ENCODE peak calls at places on chromosomes 6 and 20, in six cellular contexts. One of them, this sample, is unnamed.

GRCh38 chr20:50189681-50190250 is 864 bp upstream of the CEBPB start:
- DNase-seq in foreskin keratinocyte: no peak
- DNase-seq in GM03348: no peak
- DNase-seq in T-cell: no peak
- DNase-seq in choroid plexus epithelial cell: peak
- DNase-seq in activated CD4-positive, alpha-beta T cell treated with anti-CD3 and anti-CD28 coated beads for 36 hours: peak
- DNase-seq in this sample: no peak

GRCh38 chr20:8780926-8781325 is 288.0 kb upstream of the PLCB4 start:
- DNase-seq in foreskin keratinocyte: no peak
- DNase-seq in GM03348: no peak
- DNase-seq in T-cell: no peak
- DNase-seq in choroid plexus epithelial cell: no peak
- DNase-seq in activated CD4-positive, alpha-beta T cell treated with anti-CD3 and anti-CD28 coated beads for 36 hours: no peak
- DNase-seq in this sample: no peak

GRCh38 chr20:57450419-57450818 is 59.2 kb downstream of the RBM38 start:
- DNase-seq in foreskin keratinocyte: no peak
- DNase-seq in GM03348: peak
- DNase-seq in T-cell: peak
- DNase-seq in choroid plexus epithelial cell: peak
- DNase-seq in activated CD4-positive, alpha-beta T cell treated with anti-CD3 and anti-CD28 coated beads for 36 hours: no peak
- DNase-seq in this sample: no peak

GRCh38 chr6:40170856-40171255 is 236.6 kb upstream of the MOCS1 start:
- DNase-seq in foreskin keratinocyte: no peak
- DNase-seq in GM03348: no peak
- DNase-seq in T-cell: no peak
- DNase-seq in choroid plexus epithelial cell: no peak
- DNase-seq in activated CD4-positive, alpha-beta T cell treated with anti-CD3 and anti-CD28 coated beads for 36 hours: no peak
- DNase-seq in this sample: peak

GRCh38 chr6:107264357-107264831 is 149.1 kb upstream of the BEND3 start:
- DNase-seq in foreskin keratinocyte: peak
- DNase-seq in GM03348: peak
- DNase-seq in T-cell: no peak
- DNase-seq in choroid plexus epithelial cell: peak
- DNase-seq in activated CD4-positive, alpha-beta T cell treated with anti-CD3 and anti-CD28 coated beads for 36 hours: no peak
- DNase-seq in this sample: peak

GRCh38 chr6:34103321-34103720 is 42.6 kb downstream of the GRM4 start:
- DNase-seq in foreskin keratinocyte: no peak
- DNase-seq in GM03348: no peak
- DNase-seq in T-cell: no peak
- DNase-seq in choroid plexus epithelial cell: no peak
- DNase-seq in activated CD4-positive, alpha-beta T cell treated with anti-CD3 and anti-CD28 coated beads for 36 hours: no peak
- DNase-seq in this sample: no peak

GRCh38 chr20:14979472-14979986 is 642.1 kb upstream of the FLRT3 start:
- DNase-seq in foreskin keratinocyte: no peak
- DNase-seq in GM03348: no peak
- DNase-seq in T-cell: no peak
- DNase-seq in choroid plexus epithelial cell: no peak
- DNase-seq in activated CD4-positive, alpha-beta T cell treated with anti-CD3 and anti-CD28 coated beads for 36 hours: no peak
- DNase-seq in this sample: no peak

GRCh38 chr20:57651977-57652864 is 32.0 kb upstream of the ZBP1 start:
- DNase-seq in foreskin keratinocyte: no peak
- DNase-seq in GM03348: peak
- DNase-seq in T-cell: no peak
- DNase-seq in choroid plexus epithelial cell: no peak
- DNase-seq in activated CD4-positive, alpha-beta T cell treated with anti-CD3 and anti-CD28 coated beads for 36 hours: no peak
- DNase-seq in this sample: no peak

GRCh38 chr6:148758492-148758891 is 11.7 kb downstream of the UST start:
- DNase-seq in foreskin keratinocyte: no peak
- DNase-seq in GM03348: no peak
- DNase-seq in T-cell: peak
- DNase-seq in choroid plexus epithelial cell: no peak
- DNase-seq in activated CD4-positive, alpha-beta T cell treated with anti-CD3 and anti-CD28 coated beads for 36 hours: peak
- DNase-seq in this sample: no peak

GRCh38 chr6:5084192-5084786 is 852 bp upstream of the PPP1R3G start:
- DNase-seq in foreskin keratinocyte: no peak
- DNase-seq in GM03348: peak
- DNase-seq in T-cell: no peak
- DNase-seq in choroid plexus epithelial cell: peak
- DNase-seq in activated CD4-positive, alpha-beta T cell treated with anti-CD3 and anti-CD28 coated beads for 36 hours: peak
- DNase-seq in this sample: no peak

GRCh38 chr20:32971703-32972161 is 32.5 kb downstream of the SUN5 start:
- DNase-seq in foreskin keratinocyte: no peak
- DNase-seq in GM03348: peak
- DNase-seq in T-cell: peak
- DNase-seq in choroid plexus epithelial cell: peak
- DNase-seq in activated CD4-positive, alpha-beta T cell treated with anti-CD3 and anti-CD28 coated beads for 36 hours: peak
- DNase-seq in this sample: no peak